ENCODE peak calls at places on chromosomes 16 and 17, in eight cellular contexts. K, C, D, L, X, T, R and I are unnamed samples.

GRCh38 chr17:48052956-48053757 is 5.0 kb downstream of the NFE2L1 start:
- DNase-seq in K (peak), C (no peak), D (peak), L (peak), X (peak), T (peak), R (no peak), I (peak)

GRCh38 chr17:48704521-48704920 is 17.8 kb downstream of the PRAC1 start:
- DNase-seq in K (no peak), C (no peak), D (no peak), L (no peak), X (no peak), T (no peak), R (no peak), I (no peak)

GRCh38 chr17:44546711-44547606 is 10.3 kb upstream of the FZD2 start:
- DNase-seq in K (no peak), C (no peak), D (no peak), L (no peak), X (peak), T (no peak), R (peak), I (no peak)

GRCh38 chr17:40938981-40939380 is 1.5 kb upstream of the KRT23 start:
- DNase-seq in K (no peak), C (no peak), D (no peak), L (no peak), X (no peak), T (no peak), R (no peak), I (no peak)

GRCh38 chr16:87056083-87056482 is 261.1 kb downstream of the C16orf95 start:
- DNase-seq in K (no peak), C (no peak), D (no peak), L (no peak), X (no peak), T (no peak), R (no peak), I (no peak)

GRCh38 chr16:51343411-51343810 is 192.3 kb upstream of the SALL1 start:
- DNase-seq in K (no peak), C (no peak), D (no peak), L (no peak), X (no peak), T (no peak), R (no peak), I (no peak)

GRCh38 chr17:11404431-11404830 is 163.4 kb downstream of the SHISA6 start:
- DNase-seq in K (no peak), C (no peak), D (no peak), L (no peak), X (no peak), T (peak), R (no peak), I (peak)

GRCh38 chr16:2428051-2428786 is 1.0 kb upstream of the CCNF start:
- DNase-seq in K (peak), C (peak), D (no peak), L (no peak), X (peak), T (no peak), R (peak), I (peak)

GRCh38 chr16:14427371-14427948 is 202.6 kb downstream of the PARN start:
- DNase-seq in K (no peak), C (no peak), D (no peak), L (no peak), X (no peak), T (no peak), R (no peak), I (no peak)

GRCh38 chr16:10971560-10971961 is 27.2 kb downstream of the CLEC16A start:
- DNase-seq in K (peak), C (no peak), D (no peak), L (no peak), X (peak), T (peak), R (peak), I (peak)

GRCh38 chr16:87126403-87127025 is 190.7 kb downstream of the C16orf95 start:
- DNase-seq in K (no peak), C (no peak), D (no peak), L (no peak), X (no peak), T (no peak), R (no peak), I (no peak)

GRCh38 chr17:4389079-4389478 is 22.6 kb upstream of the UBE2G1 start:
- DNase-seq in K (no peak), C (no peak), D (no peak), L (no peak), X (no peak), T (no peak), R (peak), I (no peak)

GRCh38 chr17:30230596-30231125 is 4.8 kb downstream of the SLC6A4 start:
- DNase-seq in K (no peak), C (no peak), D (no peak), L (no peak), X (no peak), T (no peak), R (peak), I (no peak)

GRCh38 chr17:9205520-9206159 is 184.3 kb downstream of the NTN1 start:
- DNase-seq in K (no peak), C (no peak), D (no peak), L (no peak), X (no peak), T (no peak), R (no peak), I (no peak)

GRCh38 chr17:19290047-19290705 is 53.0 kb downstream of the EPN2 start:
- DNase-seq in K (no peak), C (no peak), D (no peak), L (no peak), X (no peak), T (no peak), R (no peak), I (no peak)

GRCh38 chr17:19285218-19285900 is 48.2 kb downstream of the EPN2 start:
- DNase-seq in K (no peak), C (no peak), D (no peak), L (no peak), X (no peak), T (no peak), R (no peak), I (no peak)

GRCh38 chr17:19288453-19288852 is 51.3 kb downstream of the EPN2 start:
- DNase-seq in K (no peak), C (no peak), D (no peak), L (no peak), X (no peak), T (no peak), R (peak), I (no peak)

GRCh38 chr17:19286751-19287341 is 49.7 kb downstream of the EPN2 start:
- DNase-seq in K (no peak), C (no peak), D (no peak), L (no peak), X (no peak), T (no peak), R (no peak), I (no peak)

GRCh38 chr17:19287651-19288050 is 50.5 kb downstream of the EPN2 start:
- DNase-seq in K (no peak), C (no peak), D (no peak), L (no peak), X (no peak), T (no peak), R (no peak), I (no peak)
- H3K27ac ChIP-seq in K (no peak), C (no peak), D (no peak), L (no peak), X (no peak), T (no peak), R (peak), I (no peak)

GRCh38 chr17:57945999-57946797 is 9.0 kb downstream of the CUEDC1 start:
- DNase-seq in K (no peak), C (no peak), D (no peak), L (no peak), X (no peak), T (no peak), R (no peak), I (no peak)
- H3K4me3 ChIP-seq in K (peak), C (no peak), D (peak), L (peak), X (no peak), T (peak), R (no peak), I (no peak)

GRCh38 chr17:63356275-63356905 is 89.7 kb downstream of the CYB561 start:
- DNase-seq in K (no peak), C (no peak), D (no peak), L (no peak), X (no peak), T (peak), R (no peak), I (peak)
- H3K27ac ChIP-seq in K (no peak), C (no peak), D (no peak), L (no peak), X (no peak), T (no peak), R (no peak), I (peak)

DNA sequence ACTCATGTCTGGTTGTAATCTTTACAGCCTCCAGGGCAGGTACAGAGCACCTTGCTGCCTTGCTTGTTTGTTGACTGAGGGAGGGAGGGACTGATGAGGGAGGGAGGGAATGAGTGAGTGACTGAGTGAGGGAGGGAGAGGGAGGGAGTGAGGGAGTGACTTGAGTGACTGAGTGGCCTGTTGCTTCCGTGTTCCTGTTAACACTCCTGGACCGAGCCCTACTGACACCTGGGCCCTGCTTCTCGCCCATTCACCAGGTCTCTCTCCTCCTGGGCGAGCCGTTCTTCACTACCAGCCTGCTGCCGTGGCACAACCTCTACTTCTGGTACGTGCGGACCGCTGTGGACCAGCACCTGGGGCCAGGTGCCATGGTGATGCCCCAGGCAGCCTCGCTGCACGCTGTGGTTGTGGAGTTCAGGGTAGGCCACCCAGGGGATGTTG is 41.2 kb downstream of the PRMT7 start:
- DNase-seq in K (peak), C (peak), D (peak), L (peak), X (no peak), T (no peak), R (no peak), I (no peak)
- H3K4me3 ChIP-seq in K (no peak), C (no peak), D (no peak), L (no peak), X (no peak), T (no peak), R (no peak), I (no peak)

GRCh38 chr17:75632428-75632827 is 806 bp upstream of the SMIM5 start:
- DNase-seq in K (no peak), C (no peak), D (peak), L (peak), X (no peak), T (no peak), R (no peak), I (no peak)
- H3K27ac ChIP-seq in K (no peak), C (no peak), D (peak), L (no peak), X (no peak), T (no peak), R (no peak), I (no peak)

DNA sequence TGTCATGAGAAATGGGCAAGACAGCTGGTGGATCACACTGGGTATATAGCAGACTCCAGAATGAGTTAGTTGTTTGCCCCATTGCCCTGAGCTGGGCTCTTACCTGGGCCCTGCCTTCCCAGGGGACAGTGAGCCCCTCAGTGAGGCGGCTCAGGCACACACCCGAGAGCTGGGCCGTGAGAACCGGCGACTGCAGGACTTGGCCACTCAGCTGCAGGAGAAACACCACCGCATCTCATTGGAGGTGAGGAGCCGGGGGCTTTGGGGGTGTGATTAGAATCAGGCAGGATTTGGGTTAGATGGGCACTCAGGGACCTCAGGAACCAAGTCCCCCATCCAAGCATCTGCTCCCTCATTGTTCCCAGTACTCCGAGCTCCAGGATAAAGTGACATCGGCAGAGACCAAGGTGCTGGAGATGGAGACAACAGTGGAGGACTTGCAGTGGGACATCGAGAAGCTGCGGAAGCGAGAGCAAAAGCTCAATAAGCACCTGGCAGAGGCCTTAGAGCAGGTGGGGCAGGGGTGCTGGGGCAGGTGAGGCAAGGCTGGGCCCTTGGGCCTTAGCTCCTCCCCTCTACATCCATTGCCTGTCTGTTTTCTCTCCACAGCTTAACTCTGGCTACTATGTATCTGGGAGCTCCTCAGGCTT is 2.8 kb downstream of the RNF40 start:
- DNase-seq in K (no peak), C (no peak), D (peak), L (no peak), X (no peak), T (no peak), R (no peak), I (no peak)
- H3K4me3 ChIP-seq in K (no peak), C (no peak), D (no peak), L (no peak), X (no peak), T (no peak), R (no peak), I (no peak)

DNA sequence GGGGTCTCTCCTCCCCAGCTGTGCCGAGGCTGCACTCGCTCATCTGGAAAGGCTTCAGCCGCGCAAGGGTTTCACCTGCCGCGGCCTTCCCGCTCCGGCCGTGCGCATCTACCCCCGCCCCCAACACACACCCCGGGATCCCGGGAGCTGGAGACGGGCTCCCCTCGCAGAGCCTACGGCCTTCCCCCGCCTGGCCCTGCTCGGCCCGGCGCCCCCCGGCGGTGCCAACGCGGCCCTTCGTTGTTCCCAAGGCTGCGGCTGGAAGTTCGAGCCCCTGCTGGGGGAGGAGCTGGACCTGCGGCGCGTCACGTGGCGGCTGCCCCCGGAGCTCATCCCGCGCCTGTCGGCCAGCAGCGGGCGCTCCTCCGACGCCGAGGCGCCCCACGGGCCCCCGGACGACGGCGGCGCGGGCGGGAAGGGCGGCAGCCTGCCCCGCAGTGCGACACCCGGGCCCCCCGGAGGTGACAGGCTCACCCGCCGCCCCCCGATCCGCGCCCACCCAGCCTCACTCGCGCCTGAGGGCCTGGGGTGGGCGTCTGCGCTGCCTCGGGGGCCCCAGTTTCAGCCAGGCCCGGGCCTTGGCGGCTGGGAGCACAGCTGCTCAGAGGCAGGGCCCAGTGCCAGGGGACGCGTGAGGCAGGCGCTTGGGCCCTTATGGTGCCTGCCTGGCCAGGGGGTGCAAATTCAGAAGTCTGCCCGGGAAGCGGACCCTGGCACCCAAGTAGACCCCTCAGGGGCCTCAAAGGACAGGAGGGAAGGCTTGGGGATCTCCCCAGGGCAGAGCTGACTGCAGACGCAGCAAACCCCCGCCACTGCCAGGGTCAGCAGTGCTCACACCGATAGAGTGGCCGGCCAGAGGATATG is 11.2 kb downstream of the GALK1 start:
- DNase-seq in K (peak), C (peak), D (peak), L (peak), X (peak), T (peak), R (no peak), I (peak)
- H3K27ac ChIP-seq in K (peak), C (no peak), D (peak), L (no peak), X (peak), T (peak), R (no peak), I (peak)

DNA sequence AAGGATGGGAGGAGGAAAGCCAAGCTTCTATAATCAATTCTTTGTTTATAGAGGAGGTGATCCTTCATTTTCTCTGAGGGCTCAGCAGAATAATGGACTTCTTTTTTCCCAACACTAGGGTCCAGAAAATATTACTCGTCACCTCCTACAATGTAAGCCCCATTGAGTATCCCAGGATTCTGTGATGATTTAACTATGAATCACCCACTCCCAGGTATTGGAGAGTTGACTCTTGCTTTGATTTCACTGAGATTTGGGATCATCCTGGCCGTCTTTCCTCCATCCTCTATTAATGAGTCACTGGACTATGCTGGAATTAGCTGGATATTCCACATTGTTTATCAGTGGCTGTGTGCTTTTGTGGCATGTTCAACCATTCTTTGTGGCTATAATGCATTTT is 452.0 kb downstream of the NPIPA7 start:
- DNase-seq in K (no peak), C (no peak), D (no peak), L (no peak), X (no peak), T (no peak), R (peak), I (no peak)
- H3K4me3 ChIP-seq in K (no peak), C (no peak), D (no peak), L (no peak), X (no peak), T (no peak), R (no peak), I (no peak)